ENCODE peak calls at places on chromosomes 7 and 10, in four cellular contexts. D, T, S and Z are unnamed samples.
A peak's percentile ranks its signal among the peaks of the same experiment; 100 is the strongest.

GRCh38 chr10:29806350-29806788 is 171.6 kb upstream of the SVIL start:
- DNase-seq in D (no peak), S (no peak), T (no peak), Z (no peak)

GRCh38 chr7:107976620-107977019 is 26.3 kb downstream of the LAMB1 start:
- DNase-seq in S (no peak), D (no peak), T (no peak), Z (no peak)

GRCh38 chr10:43041422-43042342 is 35.2 kb upstream of the RET start:
- DNase-seq in S (peak; percentile 28), D (no peak), T (no peak), Z (peak; percentile 7)

GRCh38 chr7:150829426-150829825 is 22.9 kb upstream of the AOC1 start:
- DNase-seq in S (no peak), T (no peak), D (no peak), Z (no peak)

GRCh38 chr10:43214071-43214955 is 52.6 kb downstream of the RASGEF1A start:
- DNase-seq in S (no peak), D (peak; percentile 12), T (no peak), Z (no peak)

GRCh38 chr7:120714945-120715344 is 143.0 kb downstream of the TSPAN12 start:
- DNase-seq in S (no peak), T (no peak), D (peak; percentile 27), Z (no peak)

GRCh38 chr7:99196536-99197288 is 11.2 kb downstream of the KPNA7 start:
- DNase-seq in D (peak; percentile 19), T (no peak), S (no peak), Z (no peak)

GRCh38 chr7:128322040-128322643 is 21.6 kb downstream of the RBM28 start:
- DNase-seq in T (no peak), D (peak; percentile 67), S (no peak), Z (no peak)

GRCh38 chr7:90613088-90613498 is 17.0 kb downstream of the CDK14 start:
- DNase-seq in T (no peak), S (no peak), D (peak; percentile 33), Z (no peak)

GRCh38 chr7:157621131-157621681 is 284.4 kb downstream of the DNAJB6 start:
- DNase-seq in T (no peak), S (no peak), D (no peak), Z (no peak)

GRCh38 chr10:59799421-59799820 is 46.2 kb upstream of the MRLN start:
- DNase-seq in D (no peak), S (no peak), T (no peak), Z (no peak)

GRCh38 chr10:102342958-102343357 is 52.5 kb upstream of the NFKB2 start:
- DNase-seq in D (peak; percentile 73), S (no peak), T (no peak), Z (no peak)

GRCh38 chr10:13079776-13080050 is 20.2 kb upstream of the OPTN start:
- DNase-seq in S (no peak), D (no peak), T (no peak), Z (no peak)

GRCh38 chr7:50302486-50303081 is 1.9 kb upstream of the IKZF1 start:
- DNase-seq in D (no peak), T (no peak), S (no peak), Z (no peak)

GRCh38 chr10:124301736-124302135 is 117.0 kb downstream of the OAT start:
- DNase-seq in T (no peak), S (no peak), D (no peak), Z (no peak)

GRCh38 chr7:47254081-47255006 is 327.6 kb downstream of the TNS3 start:
- DNase-seq in T (peak; percentile 84), D (peak; percentile 71), S (peak; percentile 86), Z (peak; percentile 88)

GRCh38 chr10:20768849-20769248 is 128.3 kb downstream of the NEBL start:
- DNase-seq in D (peak; percentile 43), T (no peak), S (no peak), Z (no peak)

GRCh38 chr10:110568055-110568735 is 700 bp downstream of the SMC3 start:
- DNase-seq in S (no peak), D (peak; percentile 29), T (peak; percentile 50), Z (peak; percentile 18)

GRCh38 chr7:148575640-148576411 is 14.7 kb upstream of the C7orf33 start:
- DNase-seq in T (peak; percentile 87), D (peak; percentile 77), S (peak; percentile 63), Z (peak; percentile 63)

GRCh38 chr10:126210051-126210651 is 178.1 kb downstream of the ADAM12 start:
- DNase-seq in D (no peak), S (no peak), T (no peak), Z (no peak)

GRCh38 chr7:141053626-141054025 is 20.2 kb upstream of the TMEM178B start:
- DNase-seq in S (no peak), T (no peak), D (no peak), Z (no peak)

GRCh38 chr7:2934984-2935740 is 91.1 kb upstream of the GNA12 start:
- DNase-seq in S (no peak), D (no peak), T (no peak), Z (no peak)

GRCh38 chr10:69641261-69641980 is 11.4 kb downstream of the FAM241B start:
- DNase-seq in S (no peak), T (no peak), D (no peak), Z (no peak)

GRCh38 chr10:5609952-5610616 is 56.3 kb downstream of the ASB13 start:
- DNase-seq in D (peak; percentile 28), T (peak; percentile 91), S (no peak), Z (no peak)

GRCh38 chr7:140053812-140054539 is 8.8 kb downstream of the PARP12 start:
- DNase-seq in S (no peak), T (no peak), D (no peak), Z (no peak)

GRCh38 chr7:83161851-83162401 is 758 bp downstream of the PCLO start:
- DNase-seq in T (no peak), D (no peak), S (no peak), Z (no peak)

GRCh38 chr7:128104109-128104742 is 73.0 kb upstream of the LRRC4 start:
- DNase-seq in D (peak; percentile 36), S (no peak), T (no peak), Z (peak; percentile 26)

GRCh38 chr10:86058964-86059363 is 307.6 kb downstream of the GRID1 start:
- DNase-seq in D (no peak), T (no peak), S (no peak), Z (no peak)

GRCh38 chr7:157506268-157506667 is 169.5 kb downstream of the DNAJB6 start:
- DNase-seq in S (peak; percentile 34), D (no peak), T (no peak), Z (no peak)

GRCh38 chr7:31938650-31939049 is 131.6 kb downstream of the PDE1C start:
- DNase-seq in T (no peak), S (no peak), D (no peak), Z (no peak)
- TF ChIP-seq CTCF in T (no peak), S (no peak), D (peak; percentile 37), Z (peak; percentile 51)

GRCh38 chr7:155807805-155808550 is 4.3 kb downstream of the SHH start:
- DNase-seq in T (peak; percentile 78), D (no peak), S (peak; percentile 88), Z (no peak)

GRCh38 chr7:155810607-155811559 is 1.4 kb downstream of the SHH start:
- DNase-seq in D (no peak), T (no peak), S (no peak), Z (no peak)

GRCh38 chr7:155809947-155810606 is 2.2 kb downstream of the SHH start:
- DNase-seq in T (no peak), D (no peak), S (no peak), Z (no peak)

GRCh38 chr7:155808551-155809331 is 3.5 kb downstream of the SHH start:
- DNase-seq in D (no peak), S (peak; percentile 86), T (peak; percentile 71), Z (no peak)

DNA sequence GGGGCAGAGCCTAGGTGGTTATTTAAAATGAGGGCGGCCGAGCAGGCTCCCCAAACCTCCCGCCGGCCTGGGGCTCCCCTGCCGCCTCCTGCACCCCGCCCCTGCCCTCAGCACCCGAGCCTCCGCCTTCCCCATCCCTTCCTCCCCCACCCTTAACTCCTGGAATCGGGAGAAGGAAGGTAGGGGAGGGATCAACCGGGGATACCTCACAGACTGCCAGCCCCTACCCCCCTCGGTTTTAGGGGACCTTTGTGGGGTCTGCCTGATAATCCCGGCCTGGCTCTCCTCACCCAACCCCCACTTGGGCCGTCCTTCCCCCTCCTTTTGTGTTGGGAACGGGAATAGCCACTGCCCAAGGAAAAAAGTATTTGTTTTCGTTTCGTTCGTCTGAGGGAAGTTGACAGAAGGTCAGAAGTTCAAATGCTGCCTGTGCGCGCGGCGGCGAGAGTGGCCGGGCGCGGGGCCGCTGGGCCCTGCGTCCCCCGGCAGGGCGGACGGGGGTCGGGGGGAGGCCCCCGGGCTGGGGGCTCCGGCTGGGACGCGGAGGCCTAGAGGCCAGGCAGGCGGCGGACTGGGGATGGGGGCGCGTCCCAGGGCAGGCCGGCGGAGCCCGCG is 2.8 kb downstream of the SHH start:
- DNase-seq in D (no peak), T (no peak), S (no peak), Z (no peak)
- H3K4me3 ChIP-seq in D (peak overlapping the region; percentile 21), T (no peak overlapping the region), S (peak overlapping the region; percentile 66), Z (peak overlapping the region; percentile 55)

DNA sequence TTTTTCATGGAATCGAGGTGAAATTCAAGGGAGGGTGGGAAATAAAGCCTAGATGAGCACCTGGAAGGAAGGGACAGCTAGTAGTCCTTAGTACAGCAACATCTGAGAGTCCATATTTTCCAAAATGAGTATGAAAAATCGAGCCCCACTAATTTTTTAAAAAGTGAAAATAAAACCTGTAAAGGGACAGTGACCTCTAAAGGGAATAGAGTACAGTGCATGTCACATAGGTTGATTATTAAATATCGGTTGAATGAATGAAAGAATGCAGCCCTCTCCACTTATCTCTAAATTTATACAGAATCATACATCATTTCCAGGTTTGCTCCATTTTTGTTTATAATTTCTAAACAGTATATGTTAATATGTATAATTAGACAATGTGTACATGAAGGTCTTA is 1088.5 kb upstream of the GHITM start:
- DNase-seq in T (no peak), D (no peak), S (no peak), Z (no peak)
- TF ChIP-seq CTCF in T (no peak), D (no peak), S (no peak), Z (no peak)

DNA sequence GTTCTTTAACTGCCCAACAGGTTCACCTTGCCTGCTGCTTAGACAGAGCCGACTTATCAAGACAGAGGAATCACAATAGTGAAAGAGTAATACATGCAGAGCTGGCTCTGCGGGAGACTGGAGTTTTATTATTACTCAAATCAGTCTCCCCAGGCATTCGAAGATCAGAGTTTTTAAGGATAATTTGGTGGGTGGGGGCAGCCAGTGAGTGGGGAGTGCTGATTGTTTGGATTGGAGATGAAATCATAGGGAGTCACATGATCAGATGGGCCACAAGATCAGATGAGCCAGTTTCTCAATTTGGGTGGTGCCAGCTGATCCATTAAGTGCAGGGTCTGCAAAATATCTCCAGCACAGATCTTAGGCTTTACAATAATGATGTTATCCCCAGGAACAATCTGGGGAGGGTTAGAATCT is 131.3 kb downstream of the AKR1D1 start:
- DNase-seq in T (no peak), D (no peak), S (no peak), Z (no peak)
- H3K4me3 ChIP-seq in T (no peak overlapping the region), D (no peak overlapping the region), S (no peak overlapping the region), Z (no peak overlapping the region)